ENCODE peak calls at places on chromosome 3, in seven cellular contexts. V is psoas muscle, X is breast epithelium, K is body of pancreas, M is HepG2, S is uterus, D is RWPE2. Z is an unnamed sample.

GRCh38 chr3:154522031-154522430 is 92.0 kb upstream of the GPR149 start:
- DNase-seq in D (no peak), V (no peak), S (no peak), X (no peak), M (no peak), K (no peak), Z (no peak)

GRCh38 chr3:194255252-194256039 is 95.7 kb downstream of the CPN2 start:
- DNase-seq in D (no peak), S (peak; percentile 63), X (peak; percentile 53), V (peak; percentile 62), K (no peak), M (peak; percentile 71), Z (peak; percentile 77)

GRCh38 chr3:89411211-89411610 is 303.8 kb downstream of the EPHA3 start:
- DNase-seq in V (no peak), K (no peak), M (no peak), D (no peak), X (no peak), S (no peak), Z (no peak)

GRCh38 chr3:71454513-71455423 is 128.8 kb downstream of the FOXP1 start:
- DNase-seq in V (no peak), S (no peak), M (no peak), K (no peak), X (no peak), D (no peak), Z (no peak)

GRCh38 chr3:18127864-18128185 is 297.3 kb downstream of the SATB1 start:
- DNase-seq in K (no peak), X (no peak), D (no peak), S (no peak), V (no peak), M (no peak), Z (no peak)

GRCh38 chr3:98791341-98792325 is 28.5 kb downstream of the ST3GAL6 start:
- DNase-seq in X (no peak), M (no peak), S (no peak), V (no peak), K (no peak), D (no peak), Z (no peak)

GRCh38 chr3:107641572-107642307 is 119.0 kb downstream of the BBX start:
- DNase-seq in M (no peak), X (no peak), V (no peak), K (no peak), S (no peak), D (no peak), Z (no peak)

GRCh38 chr3:32140943-32141342 is 34.5 kb downstream of the GPD1L start:
- DNase-seq in V (no peak), D (no peak), M (no peak), S (no peak), X (no peak), K (no peak), Z (no peak)

GRCh38 chr3:185815391-185816282 is 9.2 kb downstream of the IGF2BP2 start:
- DNase-seq in V (no peak), M (no peak), S (no peak), D (no peak), K (no peak), X (no peak), Z (no peak)

GRCh38 chr3:32143849-32144757 is 37.7 kb downstream of the GPD1L start:
- DNase-seq in X (no peak), M (peak; percentile 78), V (no peak), D (no peak), S (peak; percentile 57), K (peak; percentile 57), Z (peak; percentile 70)

GRCh38 chr3:43181202-43181910 is 75.5 kb upstream of the POMGNT2 start:
- DNase-seq in S (no peak), M (no peak), V (no peak), D (peak; percentile 85), X (no peak), K (no peak), Z (no peak)

GRCh38 chr3:139934557-139935070 is 371 bp upstream of the CLSTN2 start:
- DNase-seq in D (no peak), S (peak; percentile 50), X (peak; percentile 58), V (peak; percentile 66), K (peak; percentile 74), M (no peak), Z (no peak)

GRCh38 chr3:58628823-58629562 is 37.6 kb downstream of the FAM3D start:
- DNase-seq in K (peak; percentile 53), V (no peak), X (no peak), S (peak; percentile 62), M (peak; percentile 10), D (no peak), Z (no peak)

GRCh38 chr3:37946531-37946889 is 44.1 kb upstream of the VILL start:
- DNase-seq in X (no peak), V (no peak), S (no peak), K (no peak), M (no peak), D (no peak), Z (no peak)

GRCh38 chr3:18217512-18218174 is 207.5 kb downstream of the SATB1 start:
- DNase-seq in X (no peak), D (no peak), V (no peak), M (no peak), K (no peak), S (no peak), Z (no peak)

GRCh38 chr3:7309707-7310106 is 448.8 kb downstream of the GRM7 start:
- DNase-seq in M (no peak), S (peak; percentile 47), X (no peak), D (no peak), V (peak; percentile 34), K (peak; percentile 32), Z (peak; percentile 53)

GRCh38 chr3:59046839-59047238 is 3.0 kb downstream of the CFAP20DC start:
- DNase-seq in X (no peak), D (no peak), K (no peak), M (no peak), S (no peak), V (no peak), Z (no peak)

GRCh38 chr3:193744048-193744821 is 151.2 kb downstream of the OPA1 start:
- DNase-seq in K (peak; percentile 71), V (no peak), D (no peak), X (no peak), M (peak; percentile 99), S (no peak), Z (peak; percentile 42)

GRCh38 chr3:111715911-111716523 is 120.9 kb upstream of the ZBED2 start:
- DNase-seq in D (no peak), V (peak; percentile 31), K (peak; percentile 58), X (peak; percentile 59), M (peak; percentile 47), S (peak; percentile 47), Z (peak; percentile 52)

GRCh38 chr3:116950302-116951055 is 240.9 kb downstream of the TUSC7 start:
- DNase-seq in V (no peak), K (no peak), M (no peak), X (no peak), S (no peak), D (no peak), Z (no peak)

GRCh38 chr3:140931801-140932200 is 9.8 kb upstream of the SLC25A36 start:
- DNase-seq in D (no peak), K (no peak), S (no peak), X (no peak), V (no peak), M (no peak), Z (no peak)

GRCh38 chr3:84717894-84718293 is 240.9 kb upstream of the CADM2 start:
- DNase-seq in K (no peak), M (no peak), X (no peak), S (no peak), D (no peak), V (no peak), Z (no peak)

GRCh38 chr3:158168996-158169573 is 59.2 kb downstream of the RSRC1 start:
- DNase-seq in V (no peak), K (no peak), S (no peak), D (no peak), X (no peak), M (no peak), Z (no peak)

GRCh38 chr3:19264424-19264823 is 116.1 kb downstream of the KCNH8 start:
- DNase-seq in K (no peak), D (no peak), M (no peak), X (no peak), S (no peak), V (no peak), Z (no peak)

GRCh38 chr3:104960579-104960978 is 406.1 kb upstream of the ALCAM start:
- DNase-seq in M (no peak), D (no peak), S (no peak), K (no peak), V (no peak), X (no peak), Z (no peak)

GRCh38 chr3:48473617-48473952 is 27.0 kb downstream of the ATRIP start:
- DNase-seq in X (no peak), K (no peak), D (no peak), V (no peak), M (no peak), S (no peak), Z (no peak)
- H3K4me3 ChIP-seq in X (no peak overlapping the region), K (no peak overlapping the region), D (no peak overlapping the region), V (peak overlapping the region; percentile 79), M (peak overlapping the region; percentile 83), S (no peak overlapping the region), Z (no peak overlapping the region)

GRCh38 chr3:45604999-45605398 is 10.4 kb downstream of the LIMD1 start:
- DNase-seq in S (no peak), M (no peak), K (no peak), V (no peak), X (no peak), D (no peak), Z (no peak)
- H3K4me1 ChIP-seq in S (peaks cover 3% of the 10 kb centered on the region), M (peaks cover 12% of the 10 kb centered on the region), K (peaks cover 46% of the 10 kb centered on the region), V (peaks cover 99% of the 10 kb centered on the region), X (no peaks in the 10 kb centered on the region), D (peaks cover 14% of the 10 kb centered on the region), Z (peaks cover 31% of the 10 kb centered on the region)

DNA sequence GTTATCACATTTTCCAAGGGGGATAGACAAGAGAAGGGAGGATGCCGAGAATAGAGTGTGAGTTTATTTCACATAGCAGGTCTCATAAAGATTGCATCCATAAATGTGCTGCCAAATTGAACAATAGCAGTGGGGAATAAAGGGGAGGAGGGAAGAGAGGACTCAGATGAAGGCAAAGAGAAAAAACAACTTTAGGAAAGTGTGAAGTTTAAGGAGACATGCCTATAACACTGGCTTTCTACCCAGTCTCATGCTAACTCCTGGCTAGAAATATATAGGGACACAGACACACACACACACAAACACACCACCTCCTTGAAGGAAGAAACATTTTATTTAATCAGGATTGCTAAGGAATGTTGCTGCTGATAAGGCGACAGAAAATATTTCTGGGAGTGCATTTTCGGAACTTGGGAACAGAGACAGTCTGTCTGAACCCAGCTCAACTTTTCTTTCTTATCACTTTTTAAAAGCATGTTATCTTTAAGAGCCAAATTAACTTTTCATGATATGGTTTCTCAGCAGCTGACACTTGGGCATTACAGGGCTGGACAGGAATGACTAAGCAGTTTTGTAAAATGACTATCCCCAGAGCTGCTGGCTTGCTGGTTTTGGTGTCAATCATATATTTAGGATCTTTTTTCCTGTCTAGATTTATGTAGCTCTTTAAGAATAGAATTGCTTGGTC is 402.6 kb downstream of the RBMS3 start:
- DNase-seq in X (no peak), D (no peak), V (no peak), M (no peak), S (no peak), K (no peak), Z (no peak)
- H3K27ac ChIP-seq in X (no peak overlapping the region), D (peak overlapping the region; percentile 38), V (peak overlapping the region; percentile 36), M (no peak overlapping the region), S (peak overlapping the region; percentile 59), K (no peak overlapping the region), Z (no peak overlapping the region)

DNA sequence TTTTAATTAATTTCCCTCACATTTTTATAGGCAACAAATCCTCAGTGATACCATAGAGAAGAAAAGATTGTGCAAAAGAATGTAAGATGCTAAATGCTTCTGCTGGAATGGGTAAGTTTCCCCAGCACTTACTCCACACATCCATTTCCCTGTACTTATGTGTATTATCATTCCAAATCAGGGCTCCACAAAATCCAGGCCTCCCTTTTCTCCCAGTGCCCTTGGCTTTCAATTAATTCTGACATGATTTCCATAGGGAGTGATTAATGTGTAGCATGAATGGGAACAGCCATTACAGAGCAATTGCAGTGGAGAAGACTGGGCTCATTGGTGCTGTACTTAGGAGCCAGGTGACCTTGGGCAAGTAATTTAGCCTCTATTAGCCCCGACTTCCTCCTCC is 41.3 kb upstream of the UBE2E1 start:
- DNase-seq in M (no peak), D (no peak), K (no peak), V (no peak), X (no peak), S (no peak), Z (no peak)
- H3K4me3 ChIP-seq in M (no peak overlapping the region), D (no peak overlapping the region), K (no peak overlapping the region), V (no peak overlapping the region), X (no peak overlapping the region), S (no peak overlapping the region), Z (no peak overlapping the region)